ENCODE peak calls at places on chromosomes 5 and 9, in six cellular contexts. V is heart left ventricle, O is neural progenitor cell, B is cardiac muscle cell, U is hepatocyte, N is upper lobe of right lung. E is an unnamed sample.

GRCh38 chr5:95707055-95707454 is 24.1 kb upstream of the RHOBTB3 start:
- DNase-seq in V (no peak), O (no peak), B (no peak), U (no peak), N (no peak), E (no peak)

GRCh38 chr9:129863059-129863690 is 27.9 kb downstream of the USP20 start:
- DNase-seq in V (no peak), O (no peak), B (peak), U (no peak), N (no peak), E (peak)

GRCh38 chr5:157130933-157131332 is 11.7 kb downstream of the MED7 start:
- DNase-seq in V (no peak), O (no peak), B (no peak), U (peak), N (no peak), E (no peak)

GRCh38 chr5:98755406-98755805 is 18.1 kb upstream of the RGMB start:
- DNase-seq in V (no peak), O (no peak), B (no peak), U (no peak), N (no peak), E (no peak)

GRCh38 chr9:70466976-70467551 is 52.6 kb upstream of the KLF9 start:
- DNase-seq in V (no peak), O (no peak), B (peak), U (no peak), N (no peak), E (no peak)

GRCh38 chr5:123879071-123879470 is 367.1 kb downstream of the CSNK1G3 start:
- DNase-seq in V (no peak), O (peak), B (no peak), U (no peak), N (no peak), E (no peak)

GRCh38 chr5:177362102-177362868 is 4.6 kb downstream of the RGS14 start:
- DNase-seq in V (no peak), O (no peak), B (no peak), U (no peak), N (no peak), E (peak)

GRCh38 chr5:137724251-137724650 is 11.6 kb downstream of the KLHL3 start:
- DNase-seq in V (no peak), O (no peak), B (no peak), U (no peak), N (no peak), E (no peak)

GRCh38 chr9:104863180-104863883 is 64.6 kb downstream of the ABCA1 start:
- DNase-seq in V (peak), O (peak), B (peak), U (peak), N (no peak), E (no peak)

GRCh38 chr9:86549920-86550319 is 195.7 kb upstream of the TUT7 start:
- DNase-seq in V (no peak), O (no peak), B (peak), U (no peak), N (no peak), E (no peak)

GRCh38 chr5:93831449-93831848 is 90.0 kb upstream of the POU5F2 start:
- DNase-seq in V (no peak), O (no peak), B (peak), U (no peak), N (no peak), E (no peak)

GRCh38 chr9:70136632-70137031 is 93.0 kb downstream of the MAMDC2 start:
- DNase-seq in V (no peak), O (no peak), B (peak), U (no peak), N (no peak), E (no peak)

GRCh38 chr9:13033959-13034695 is 245.4 kb downstream of the MPDZ start:
- DNase-seq in V (peak), O (peak), B (peak), U (peak), N (peak), E (peak)

DNA sequence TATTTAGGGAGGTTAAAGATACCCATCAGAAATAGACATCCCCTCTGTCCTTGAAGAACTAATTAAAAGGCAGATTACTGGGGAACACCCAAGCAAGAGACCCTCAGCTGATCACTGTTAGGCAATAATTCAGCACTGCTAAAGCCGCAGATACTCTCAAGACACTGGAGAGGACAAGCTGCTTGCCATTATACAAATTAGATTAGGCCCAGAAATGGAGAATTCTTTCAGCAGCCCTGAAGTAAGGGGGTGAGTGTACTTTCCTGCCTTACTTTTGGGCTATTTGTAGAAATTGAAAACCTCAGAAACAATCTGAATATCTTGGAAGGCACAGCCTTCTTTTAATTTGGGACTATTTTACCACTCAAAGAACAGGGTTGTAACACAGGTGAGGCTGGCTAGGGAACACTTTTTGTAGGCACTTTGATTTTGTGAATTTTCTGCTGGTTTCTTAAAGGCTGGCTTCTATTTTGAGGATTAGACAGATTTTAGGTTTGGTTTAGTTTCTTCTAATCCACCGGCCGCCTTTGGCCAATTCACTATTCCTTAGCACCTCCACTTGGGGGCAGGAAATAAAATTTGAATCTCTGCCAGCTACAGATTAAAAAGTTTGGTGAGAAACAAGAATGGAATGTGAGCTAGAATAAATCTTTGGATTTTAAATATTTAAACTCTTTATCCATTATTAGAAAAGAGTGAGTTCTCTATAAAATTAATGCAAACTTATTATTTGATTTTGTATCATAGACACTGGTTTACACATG is 106.0 kb downstream of the SMARCA2 start:
- DNase-seq in V (no peak), O (no peak), B (peak), U (no peak), N (no peak), E (no peak)
- TF ChIP-seq CTCF in V (peak), O (peak), B (peak), U (no peak), N (peak), E (peak)

DNA sequence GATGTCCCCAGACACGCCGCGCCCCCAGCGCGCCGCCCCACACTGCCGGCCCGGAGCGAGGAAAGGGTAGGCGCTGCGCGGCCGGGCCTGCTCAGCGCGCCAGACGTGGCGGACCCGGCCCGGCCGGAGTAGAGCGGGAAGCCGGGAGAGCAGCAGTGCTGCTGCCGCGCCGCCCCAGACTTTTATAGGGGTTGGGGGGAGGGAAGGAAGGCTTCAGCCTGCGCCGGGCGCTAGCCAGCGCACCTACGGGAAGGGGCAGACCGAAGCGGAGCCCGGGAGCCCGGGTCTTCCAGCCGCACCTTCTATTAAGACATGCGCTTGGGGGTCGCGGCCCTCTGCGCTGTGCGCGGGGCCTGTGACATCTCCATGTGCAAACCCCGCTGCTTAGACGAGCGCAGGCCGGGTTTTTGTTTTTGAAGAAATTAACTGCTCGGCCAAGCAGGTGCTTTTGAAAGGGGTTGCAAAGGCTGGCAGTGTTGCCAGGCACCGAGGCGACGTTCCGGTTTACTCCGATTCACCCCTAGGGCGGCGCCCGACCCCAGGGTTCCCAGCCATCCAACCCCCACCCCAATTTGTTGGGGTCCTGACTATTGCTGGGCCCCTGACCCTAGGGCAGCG is 361 bp upstream of the PAX5 start:
- DNase-seq in V (no peak), O (peak), B (no peak), U (peak), N (no peak), E (no peak)
- TF ChIP-seq CTCF in V (no peak), O (peak), B (no peak), U (no peak), N (no peak), E (no peak)

GRCh38 chr9:2255128-2255527 is 240.0 kb downstream of the SMARCA2 start:
- DNase-seq in V (no peak), O (no peak), B (peak), U (no peak), N (no peak), E (no peak)
- TF ChIP-seq CTCF in V (peak), O (peak), B (peak), U (peak), N (no peak), E (no peak)

GRCh38 chr9:123091459-123091858 is 58.0 kb downstream of the GPR21 start:
- DNase-seq in V (no peak), O (no peak), B (no peak), U (no peak), N (no peak), E (no peak)
- TF ChIP-seq CTCF in V (no peak), O (peak), B (no peak), U (no peak), N (no peak), E (no peak)

GRCh38 chr9:75000835-75001234 is 27.3 kb downstream of the CARNMT1 start:
- DNase-seq in V (no peak), O (no peak), B (no peak), U (no peak), N (no peak), E (no peak)

GRCh38 chr9:75001719-75002421 is 26.2 kb downstream of the CARNMT1 start:
- DNase-seq in V (peak), O (peak), B (peak), U (peak), N (no peak), E (no peak)

DNA sequence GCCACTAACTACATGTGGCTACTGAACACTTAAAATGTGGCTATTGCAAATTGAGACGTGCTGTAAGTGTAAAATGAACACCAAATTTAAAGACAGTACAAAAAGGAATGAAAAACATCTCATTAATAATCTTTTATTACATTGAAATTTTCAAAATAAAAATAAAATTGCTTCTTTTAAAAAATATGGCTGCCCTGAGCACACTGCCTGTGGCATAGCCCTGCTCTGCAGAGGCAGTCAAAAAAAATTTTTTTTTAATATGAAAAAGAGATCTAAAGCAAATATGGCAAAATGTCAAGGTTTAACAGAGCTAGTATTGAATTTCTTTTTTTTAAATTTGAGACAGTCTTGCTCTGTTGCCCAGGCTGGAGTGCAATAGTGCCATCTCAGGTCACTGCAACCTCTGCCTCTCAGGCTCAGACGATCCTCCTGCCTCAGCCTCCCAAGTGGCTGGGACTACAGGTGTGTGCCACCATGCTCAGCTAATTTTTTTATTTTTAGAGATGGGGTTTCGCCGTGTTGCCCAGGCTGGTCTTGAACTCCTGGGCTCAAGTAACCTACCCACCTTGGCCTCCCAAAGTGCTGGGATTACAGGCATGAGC is 25.6 kb downstream of the CARNMT1 start:
- DNase-seq in V (no peak), O (no peak), B (no peak), U (no peak), N (no peak), E (no peak)
- TF ChIP-seq CTCF in V (no peak), O (no peak), B (no peak), U (no peak), N (no peak), E (no peak)